ENCODE peak calls at places on chromosomes 5 and 9, in six cellular contexts. A is GM23338; C is cardiac muscle cell; E is heart left ventricle; Z is CD8-positive, alpha-beta T cell; Q is GM23248. X is an unnamed sample. For H3K4me1, the result is how much of the 10 kb centered on the place peaks cover.

GRCh38 chr5:104016650-104017049 is 454.1 kb upstream of the NUDT12 start:
- DNase-seq in A (no peak), C (peak), E (no peak), Z (no peak), Q (peak), X (no peak)

GRCh38 chr5:78612227-78613150 is 36.1 kb downstream of the LHFPL2 start:
- DNase-seq in A (no peak), C (no peak), E (no peak), Z (no peak), Q (no peak), X (no peak)

GRCh38 chr5:157265714-157266285 is at the start of gene CYFIP2:
- DNase-seq in A (peak), C (peak), E (peak), Z (peak), Q (peak), X (peak)

GRCh38 chr5:83516361-83516760 is 44.8 kb downstream of the VCAN start:
- DNase-seq in A (no peak), C (peak), E (no peak), Z (no peak), Q (no peak), X (no peak)

GRCh38 chr5:131367219-131367860 is 103.5 kb downstream of the CDC42SE2 start:
- DNase-seq in A (no peak), C (no peak), E (no peak), Z (no peak), Q (no peak), X (no peak)

GRCh38 chr9:115672477-115673316 is 480.9 kb upstream of the PAPPA start:
- DNase-seq in A (peak), C (peak), E (no peak), Z (no peak), Q (peak), X (no peak)

GRCh38 chr5:160188151-160188967 is 40.9 kb upstream of the FABP6 start:
- DNase-seq in A (peak), C (peak), E (peak), Z (no peak), Q (peak), X (no peak)

GRCh38 chr5:145689235-145689634 is 145.9 kb downstream of the PRELID2 start:
- DNase-seq in A (no peak), C (no peak), E (no peak), Z (no peak), Q (no peak), X (no peak)

GRCh38 chr9:136089697-136090045 is 5.4 kb downstream of the NACC2 start:
- DNase-seq in A (no peak), C (peak), E (no peak), Z (no peak), Q (peak), X (no peak)

GRCh38 chr9:120532475-120532874 is 47.5 kb downstream of the CDK5RAP2 start:
- DNase-seq in A (no peak), C (peak), E (no peak), Z (no peak), Q (peak), X (no peak)

GRCh38 chr5:34658023-34658422 is 1.9 kb downstream of the RAI14 start:
- DNase-seq in A (peak), C (peak), E (no peak), Z (no peak), Q (peak), X (no peak)

GRCh38 chr9:138016406-138017187 is 139.0 kb downstream of the CACNA1B start:
- DNase-seq in A (no peak), C (no peak), E (peak), Z (no peak), Q (no peak), X (no peak)

GRCh38 chr5:60896991-60897390 is 47.9 kb downstream of the ERCC8 start:
- DNase-seq in A (no peak), C (no peak), E (no peak), Z (no peak), Q (no peak), X (no peak)

GRCh38 chr9:78424299-78424698 is 127.4 kb downstream of the PSAT1 start:
- DNase-seq in A (no peak), C (no peak), E (no peak), Z (no peak), Q (no peak), X (no peak)

GRCh38 chr5:133952729-133953567 is 15.5 kb downstream of the C5orf15 start:
- DNase-seq in A (no peak), C (peak), E (no peak), Z (no peak), Q (peak), X (no peak)

GRCh38 chr5:93607367-93608258 is 24.6 kb downstream of the NR2F1 start:
- DNase-seq in A (peak), C (peak), E (no peak), Z (no peak), Q (peak), X (no peak)

GRCh38 chr9:121842612-121842978 is 191.2 kb downstream of the DAB2IP start:
- DNase-seq in A (no peak), C (no peak), E (no peak), Z (no peak), Q (peak), X (no peak)

GRCh38 chr5:128537306-128537998 is 593 bp downstream of the FBN2 start:
- DNase-seq in A (peak), C (peak), E (peak), Z (no peak), Q (peak), X (no peak)

GRCh38 chr9:69758001-69758730 is 1.6 kb downstream of the PTAR1 start:
- DNase-seq in A (peak), C (peak), E (no peak), Z (no peak), Q (peak), X (no peak)

GRCh38 chr5:53515988-53516387 is 35.6 kb downstream of the FST start:
- DNase-seq in A (no peak), C (no peak), E (no peak), Z (no peak), Q (no peak), X (no peak)

GRCh38 chr9:121738969-121739368 is 87.5 kb downstream of the DAB2IP start:
- DNase-seq in A (no peak), C (no peak), E (no peak), Z (no peak), Q (peak), X (no peak)

GRCh38 chr9:91572811-91573210 is 149.2 kb upstream of the NFIL3 start:
- DNase-seq in A (no peak), C (no peak), E (no peak), Z (no peak), Q (no peak), X (no peak)

GRCh38 chr5:170426149-170426767 is 37.1 kb upstream of the KCNMB1 start:
- DNase-seq in A (no peak), C (no peak), E (no peak), Z (no peak), Q (no peak), X (no peak)

GRCh38 chr9:108496866-108497265 is 358.9 kb downstream of the ACTL7B start:
- DNase-seq in A (no peak), C (no peak), E (no peak), Z (no peak), Q (no peak), X (no peak)

GRCh38 chr5:22372376-22372775 is 480.8 kb downstream of the CDH12 start:
- DNase-seq in A (no peak), C (no peak), E (no peak), Z (no peak), Q (peak), X (no peak)

GRCh38 chr5:37437716-37438115 is 58.6 kb downstream of the WDR70 start:
- DNase-seq in A (no peak), C (peak), E (no peak), Z (no peak), Q (peak), X (no peak)

GRCh38 chr5:146877178-146877681 is 1.3 kb downstream of the PPP2R2B start:
- DNase-seq in A (peak), C (no peak), E (no peak), Z (no peak), Q (no peak), X (no peak)

GRCh38 chr9:131999692-132000551 is 79.7 kb downstream of the MED27 start:
- DNase-seq in A (no peak), C (peak), E (no peak), Z (no peak), Q (peak), X (no peak)

GRCh38 chr9:121736147-121736721 is 84.8 kb downstream of the DAB2IP start:
- DNase-seq in A (peak), C (peak), E (peak), Z (no peak), Q (peak), X (no peak)

GRCh38 chr5:122429545-122430327 is 117.7 kb downstream of the SNCAIP start:
- DNase-seq in A (peak), C (no peak), E (no peak), Z (no peak), Q (no peak), X (no peak)

GRCh38 chr5:73365990-73366667 is 82.4 kb downstream of the FOXD1 start:
- DNase-seq in A (no peak), C (no peak), E (no peak), Z (no peak), Q (no peak), X (no peak)
- H3K27ac ChIP-seq in A (no peak), C (no peak), E (no peak), Z (no peak), Q (peak), X (no peak)

GRCh38 chr5:124604419-124604818 is 142.0 kb downstream of the ZNF608 start:
- DNase-seq in A (no peak), C (no peak), E (no peak), Z (no peak), Q (no peak), X (no peak)

GRCh38 chr5:124602925-124603650 is 143.4 kb downstream of the ZNF608 start:
- DNase-seq in A (no peak), C (no peak), E (no peak), Z (no peak), Q (peak), X (no peak)

GRCh38 chr5:124593952-124594351 is 152.5 kb downstream of the ZNF608 start:
- DNase-seq in A (no peak), C (no peak), E (no peak), Z (no peak), Q (no peak), X (no peak)

GRCh38 chr5:124596595-124597388 is 149.6 kb downstream of the ZNF608 start:
- DNase-seq in A (no peak), C (peak), E (no peak), Z (no peak), Q (peak), X (no peak)

GRCh38 chr5:124599048-124599973 is 147.1 kb downstream of the ZNF608 start:
- DNase-seq in A (no peak), C (peak), E (no peak), Z (no peak), Q (peak), X (no peak)
- H3K4me1 ChIP-seq in A (under half), C (under half), E (under half), Z (under half), Q (under half), X (under half)

GRCh38 chr9:82777366-82777765 is 285.6 kb downstream of the RASEF start:
- DNase-seq in A (no peak), C (no peak), E (no peak), Z (no peak), Q (no peak), X (no peak)
- H3K4me3 ChIP-seq in A (no peak), C (no peak), E (no peak), Z (no peak), Q (no peak), X (no peak)

DNA sequence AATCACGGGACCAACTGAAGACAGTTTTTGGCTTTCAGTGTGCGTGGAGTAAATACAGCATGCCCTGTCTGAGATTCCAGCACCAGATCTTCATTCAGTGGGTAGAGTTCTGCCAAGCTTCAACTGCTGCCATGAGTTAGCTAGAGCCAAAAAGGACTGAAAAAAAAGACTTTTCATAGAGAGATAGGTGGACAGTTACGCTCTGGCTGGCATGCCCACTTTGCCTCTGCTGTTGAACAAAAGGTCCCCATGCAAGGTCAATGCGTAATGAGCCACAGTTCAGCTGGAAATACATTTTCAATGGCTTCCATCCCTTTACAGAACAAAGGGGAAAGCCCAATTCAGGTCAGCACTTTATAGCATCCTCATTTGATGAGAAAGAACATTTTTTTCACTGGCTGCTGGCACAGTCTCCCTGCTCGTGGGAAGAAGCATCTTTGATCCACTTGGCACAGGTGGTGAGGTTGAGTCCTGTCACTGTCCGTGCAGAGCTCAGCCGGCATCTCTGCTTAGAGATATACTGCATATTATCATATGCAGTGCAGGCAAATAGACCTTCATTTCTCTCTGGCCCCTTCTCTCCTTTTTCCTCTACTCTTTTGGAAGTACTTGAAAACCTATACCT is 86.9 kb upstream of the ERCC6L2 start:
- DNase-seq in A (no peak), C (no peak), E (no peak), Z (no peak), Q (no peak), X (no peak)
- H3K27ac ChIP-seq in A (no peak), C (no peak), E (no peak), Z (no peak), Q (no peak), X (no peak)